ENCODE peak calls at places on chromosomes 4 and X, in five cellular contexts. One of them, this sample, is unnamed.

GRCh38 chr4:117479673-117480072 is 394.3 kb upstream of the TRAM1L1 start:
- DNase-seq in thyroid gland: no peak
- DNase-seq in fibroblast of lung: no peak
- DNase-seq in colonic mucosa: no peak
- DNase-seq in Peyer's patch: no peak
- DNase-seq in this sample: no peak

GRCh38 chr4:133130171-133130570 is 18.9 kb upstream of the PCDH10 start:
- DNase-seq in Peyer's patch: no peak
- DNase-seq in fibroblast of lung: peak; percentile 89
- DNase-seq in thyroid gland: no peak
- DNase-seq in colonic mucosa: no peak
- DNase-seq in this sample: no peak

GRCh38 chrX:99078301-99078700 is 1331.8 kb downstream of the PCDH19 start:
- DNase-seq in fibroblast of lung: no peak
- DNase-seq in colonic mucosa: no peak
- DNase-seq in Peyer's patch: no peak
- DNase-seq in thyroid gland: no peak
- DNase-seq in this sample: no peak

GRCh38 chr4:1164956-1165545 is 7.3 kb downstream of the SPON2 start:
- DNase-seq in fibroblast of lung: no peak
- DNase-seq in thyroid gland: no peak
- DNase-seq in Peyer's patch: no peak
- DNase-seq in colonic mucosa: no peak
- DNase-seq in this sample: no peak

GRCh38 chr4:183161630-183162029 is 62.6 kb downstream of the WWC2 start:
- DNase-seq in Peyer's patch: no peak
- DNase-seq in colonic mucosa: no peak
- DNase-seq in thyroid gland: no peak
- DNase-seq in fibroblast of lung: no peak
- DNase-seq in this sample: no peak

GRCh38 chr4:170391066-170391754 is 301.5 kb upstream of the AADAT start:
- DNase-seq in Peyer's patch: no peak
- DNase-seq in colonic mucosa: no peak
- DNase-seq in thyroid gland: no peak
- DNase-seq in fibroblast of lung: peak; percentile 78
- DNase-seq in this sample: no peak

GRCh38 chrX:153565996-153566580 is 32.9 kb downstream of the CCNQ start:
- DNase-seq in Peyer's patch: no peak
- DNase-seq in thyroid gland: no peak
- DNase-seq in colonic mucosa: no peak
- DNase-seq in fibroblast of lung: no peak
- DNase-seq in this sample: peak; percentile 46

GRCh38 chrX:10755477-10756334 is 135.3 kb upstream of the MID1 start:
- DNase-seq in fibroblast of lung: peak; percentile 91
- DNase-seq in Peyer's patch: no peak
- DNase-seq in thyroid gland: peak; percentile 3
- DNase-seq in colonic mucosa: no peak
- DNase-seq in this sample: no peak

GRCh38 chrX:154317391-154318000 is 21.9 kb downstream of the TKTL1 start:
- DNase-seq in thyroid gland: no peak
- DNase-seq in colonic mucosa: no peak
- DNase-seq in fibroblast of lung: no peak
- DNase-seq in Peyer's patch: no peak
- DNase-seq in this sample: peak; percentile 44

GRCh38 chrX:39869846-39870601 is 227.7 kb downstream of the BCOR start:
- DNase-seq in Peyer's patch: peak; percentile 23
- DNase-seq in fibroblast of lung: peak; percentile 72
- DNase-seq in thyroid gland: no peak
- DNase-seq in colonic mucosa: no peak
- DNase-seq in this sample: no peak

GRCh38 chrX:136183175-136183574 is 35.8 kb downstream of the FHL1 start:
- DNase-seq in Peyer's patch: no peak
- DNase-seq in colonic mucosa: no peak
- DNase-seq in thyroid gland: no peak
- DNase-seq in fibroblast of lung: no peak
- DNase-seq in this sample: no peak
- H3K4me1 ChIP-seq in Peyer's patch: peaks cover 6% of the 10 kb centered on the region
- H3K4me1 ChIP-seq in colonic mucosa: no peaks in the 10 kb centered on the region
- H3K4me1 ChIP-seq in thyroid gland: peaks cover 7% of the 10 kb centered on the region
- H3K4me1 ChIP-seq in fibroblast of lung: peaks cover 3% of the 10 kb centered on the region
- H3K4me1 ChIP-seq in this sample: no peaks in the 10 kb centered on the region

GRCh38 chrX:103155201-103155600 is 59.7 kb upstream of the BEX4 start:
- DNase-seq in Peyer's patch: no peak
- DNase-seq in fibroblast of lung: no peak
- DNase-seq in thyroid gland: no peak
- DNase-seq in colonic mucosa: no peak
- DNase-seq in this sample: no peak

GRCh38 chrX:103158317-103158621 is 56.6 kb upstream of the BEX4 start:
- DNase-seq in colonic mucosa: no peak
- DNase-seq in Peyer's patch: no peak
- DNase-seq in thyroid gland: no peak
- DNase-seq in fibroblast of lung: no peak
- DNase-seq in this sample: no peak

GRCh38 chrX:103151799-103152198 is 58.9 kb upstream of the NXF3 start:
- DNase-seq in Peyer's patch: no peak
- DNase-seq in thyroid gland: no peak
- DNase-seq in colonic mucosa: no peak
- DNase-seq in fibroblast of lung: no peak
- DNase-seq in this sample: no peak

GRCh38 chrX:103153661-103154060 is 60.7 kb upstream of the NXF3 start:
- DNase-seq in thyroid gland: no peak
- DNase-seq in colonic mucosa: no peak
- DNase-seq in fibroblast of lung: no peak
- DNase-seq in Peyer's patch: no peak
- DNase-seq in this sample: no peak

GRCh38 chrX:103157511-103158316 is 57.2 kb upstream of the BEX4 start:
- DNase-seq in Peyer's patch: no peak
- DNase-seq in colonic mucosa: peak; percentile 40
- DNase-seq in thyroid gland: peak; percentile 3
- DNase-seq in fibroblast of lung: peak; percentile 33
- DNase-seq in this sample: peak; percentile 25
- TF ChIP-seq CTCF in Peyer's patch: peak; percentile 43
- TF ChIP-seq CTCF in colonic mucosa: peak; percentile 53
- TF ChIP-seq CTCF in thyroid gland: no peak
- TF ChIP-seq CTCF in fibroblast of lung: peak; percentile 69
- TF ChIP-seq CTCF in this sample: peak; percentile 64

GRCh38 chr4:85783483-85783882 is 308.5 kb downstream of the ARHGAP24 start:
- DNase-seq in thyroid gland: no peak
- DNase-seq in fibroblast of lung: peak; percentile 87
- DNase-seq in Peyer's patch: no peak
- DNase-seq in colonic mucosa: no peak
- DNase-seq in this sample: no peak
- H3K4me1 ChIP-seq in thyroid gland: no peaks in the 10 kb centered on the region
- H3K4me1 ChIP-seq in fibroblast of lung: peaks cover 16% of the 10 kb centered on the region
- H3K4me1 ChIP-seq in Peyer's patch: peaks cover 20% of the 10 kb centered on the region
- H3K4me1 ChIP-seq in colonic mucosa: no peaks in the 10 kb centered on the region
- H3K4me1 ChIP-seq in this sample: no peaks in the 10 kb centered on the region

GRCh38 chrX:68918202-68918601 is 89.4 kb downstream of the EFNB1 start:
- DNase-seq in fibroblast of lung: no peak
- DNase-seq in colonic mucosa: no peak
- DNase-seq in Peyer's patch: no peak
- DNase-seq in thyroid gland: no peak
- DNase-seq in this sample: peak; percentile 23
- TF ChIP-seq CTCF in fibroblast of lung: no peak
- TF ChIP-seq CTCF in colonic mucosa: no peak
- TF ChIP-seq CTCF in Peyer's patch: no peak
- TF ChIP-seq CTCF in thyroid gland: no peak
- TF ChIP-seq CTCF in this sample: peak; percentile 49

GRCh38 chr4:89113415-89113814 is 2.1 kb downstream of the TIGD2 start:
- DNase-seq in colonic mucosa: no peak
- DNase-seq in fibroblast of lung: no peak
- DNase-seq in thyroid gland: no peak
- DNase-seq in Peyer's patch: no peak
- DNase-seq in this sample: no peak

GRCh38 chr4:89110541-89110985 is 770 bp upstream of the TIGD2 start:
- DNase-seq in thyroid gland: peak; percentile 48
- DNase-seq in fibroblast of lung: no peak
- DNase-seq in Peyer's patch: peak; percentile 32
- DNase-seq in colonic mucosa: no peak
- DNase-seq in this sample: no peak

GRCh38 chr4:89110986-89111832 is at the start of gene TIGD2:
- DNase-seq in fibroblast of lung: peak; percentile 79
- DNase-seq in thyroid gland: peak; percentile 90
- DNase-seq in Peyer's patch: peak; percentile 86
- DNase-seq in colonic mucosa: peak; percentile 88
- DNase-seq in this sample: peak; percentile 93

GRCh38 chr4:89109841-89110540 is 1.3 kb upstream of the TIGD2 start:
- DNase-seq in fibroblast of lung: no peak
- DNase-seq in Peyer's patch: no peak
- DNase-seq in thyroid gland: peak; percentile 10
- DNase-seq in colonic mucosa: no peak
- DNase-seq in this sample: no peak

DNA sequence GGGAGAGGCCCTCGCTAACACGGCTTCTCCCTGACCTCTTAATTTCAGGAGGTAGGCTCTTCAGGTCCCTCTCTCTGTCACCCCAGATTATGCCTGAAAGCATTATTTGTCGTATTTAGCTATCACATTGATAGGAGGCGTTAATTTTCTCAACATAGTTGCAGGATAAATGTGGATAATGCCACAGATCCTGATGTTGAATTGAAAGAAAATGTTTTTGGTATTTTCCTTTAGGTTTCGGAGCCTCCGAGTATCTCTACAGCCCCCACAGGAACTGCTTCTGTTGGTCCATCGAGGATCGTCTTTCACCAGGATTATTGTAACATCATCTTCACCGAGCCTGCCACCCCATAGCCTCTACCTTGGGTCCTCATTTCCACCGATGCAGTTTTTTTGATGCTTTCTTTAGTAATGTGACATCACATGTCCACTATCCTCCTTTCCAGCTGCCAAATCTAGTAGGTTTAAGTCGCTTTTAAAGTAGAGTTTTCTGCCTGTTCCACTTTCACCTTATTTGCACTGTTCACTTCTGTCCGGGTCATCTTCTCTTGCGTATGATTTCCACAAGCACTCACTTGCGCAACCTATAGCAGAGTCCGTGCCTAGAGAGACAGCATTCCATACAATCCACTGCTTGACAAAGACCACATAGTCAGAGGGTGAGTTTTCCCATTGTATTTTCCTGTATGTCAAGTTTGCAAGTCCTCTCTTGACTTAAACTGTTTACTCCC is 665 bp downstream of the TIGD2 start:
- DNase-seq in thyroid gland: no peak
- DNase-seq in colonic mucosa: peak; percentile 40
- DNase-seq in Peyer's patch: no peak
- DNase-seq in fibroblast of lung: peak; percentile 88
- DNase-seq in this sample: no peak
- H3K4me1 ChIP-seq in thyroid gland: no peaks in the 10 kb centered on the region
- H3K4me1 ChIP-seq in colonic mucosa: no peaks in the 10 kb centered on the region
- H3K4me1 ChIP-seq in Peyer's patch: peaks cover 9% of the 10 kb centered on the region
- H3K4me1 ChIP-seq in fibroblast of lung: peaks cover 2% of the 10 kb centered on the region
- H3K4me1 ChIP-seq in this sample: no peaks in the 10 kb centered on the region

DNA sequence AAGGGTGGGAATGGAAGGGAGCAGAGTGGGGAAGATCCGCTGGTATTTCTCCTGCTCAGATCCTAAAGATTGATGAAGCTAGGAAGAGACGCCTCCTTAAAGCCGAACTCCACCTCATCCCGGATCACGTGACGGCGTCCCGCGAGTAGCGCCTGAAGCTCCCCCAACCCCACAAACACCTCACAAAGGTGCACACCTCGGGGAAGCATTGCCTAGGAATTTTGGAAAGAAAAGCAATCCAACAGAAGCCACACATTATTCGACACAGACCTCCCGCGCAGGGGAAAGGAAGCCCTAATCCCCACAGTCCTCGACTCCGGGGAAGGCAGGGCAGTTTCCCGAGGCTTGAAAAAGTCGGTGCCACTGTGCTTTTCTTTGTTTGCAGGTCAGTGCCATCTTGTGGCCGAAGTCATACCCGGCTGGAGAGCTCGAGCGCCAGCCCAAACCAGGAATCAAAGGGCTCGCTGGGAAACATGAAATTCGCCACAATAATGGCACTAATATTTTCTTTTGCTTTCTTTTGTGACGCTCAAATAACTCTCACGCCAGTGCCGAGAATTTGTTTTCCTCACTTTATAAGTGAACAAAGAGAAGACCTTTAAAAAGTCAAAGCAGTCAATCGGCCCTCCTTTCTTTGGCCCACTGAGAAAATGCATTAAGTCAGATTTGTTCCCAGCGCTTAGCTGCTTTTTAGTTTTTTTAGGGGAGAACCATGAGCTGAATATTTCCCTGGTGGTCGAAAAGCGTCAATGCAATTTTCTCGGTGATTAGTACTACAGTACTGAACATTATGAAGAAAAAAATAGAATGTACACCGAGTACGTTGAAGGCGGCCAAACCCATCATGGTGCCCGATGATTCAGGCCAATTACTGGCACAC is at the start of gene NPY1R:
- DNase-seq in colonic mucosa: peak; percentile 79
- DNase-seq in fibroblast of lung: peak; percentile 77
- DNase-seq in Peyer's patch: no peak
- DNase-seq in thyroid gland: peak; percentile 67
- DNase-seq in this sample: peak; percentile 78
- TF ChIP-seq CTCF in colonic mucosa: peak; percentile 66
- TF ChIP-seq CTCF in fibroblast of lung: peak; percentile 74
- TF ChIP-seq CTCF in Peyer's patch: peak; percentile 57
- TF ChIP-seq CTCF in thyroid gland: peak; percentile 62
- TF ChIP-seq CTCF in this sample: peak; percentile 83